ENCODE peak calls at places on chromosome 21, in six cellular contexts. Y is mucosa of descending colon; Z is activated gamma-delta T cell; G is ascending aorta; J is left kidney; L is activated naive CD4-positive, alpha-beta T cell. V is an unnamed sample.

GRCh38 chr21:14863745-14864210 is 201.0 kb downstream of the NRIP1 start:
- DNase-seq in Y (peak), Z (no peak), G (no peak), J (no peak), L (no peak), V (no peak)

GRCh38 chr21:41816583-41817165 is 49.8 kb upstream of the RIPK4 start:
- DNase-seq in Y (peak), Z (peak), G (peak), J (peak), L (no peak), V (peak)

GRCh38 chr21:14284439-14284838 is 68.5 kb downstream of the RBM11 start:
- DNase-seq in Y (no peak), Z (no peak), G (no peak), J (no peak), L (no peak), V (no peak)

GRCh38 chr21:42747746-42748351 is 94.4 kb downstream of the PDE9A start:
- DNase-seq in Y (no peak), Z (no peak), G (no peak), J (peak), L (no peak), V (no peak)

GRCh38 chr21:25997788-25998611 is 172.6 kb downstream of the APP start:
- DNase-seq in Y (peak), Z (no peak), G (no peak), J (peak), L (no peak), V (peak)

GRCh38 chr21:32131960-32132359 is 146.9 kb downstream of the MIS18A start:
- DNase-seq in Y (no peak), Z (no peak), G (no peak), J (peak), L (no peak), V (no peak)

GRCh38 chr21:41786521-41786987 is 19.7 kb upstream of the RIPK4 start:
- DNase-seq in Y (no peak), Z (no peak), G (no peak), J (peak), L (no peak), V (peak)

GRCh38 chr21:25568230-25568629 is 39.1 kb downstream of the MRPL39 start:
- DNase-seq in Y (peak), Z (no peak), G (peak), J (peak), L (no peak), V (no peak)